ENCODE peak calls at places on chromosomes 1 and 21, in six cellular contexts. One of them, this sample, is unnamed.
A peak's percentile ranks its signal among the peaks of the same experiment; 100 is the strongest.

GRCh38 chr1:53060580-53060979 is 1.4 kb upstream of the PODN start:
- DNase-seq in Panc1: no peak
- DNase-seq in stomach: no peak
- DNase-seq in endothelial cell of umbilical vein: no peak
- DNase-seq in HL-60: no peak
- DNase-seq in transverse colon: no peak
- DNase-seq in this sample: no peak

GRCh38 chr1:46724991-46725735 is 6.2 kb upstream of the EFCAB14 start:
- DNase-seq in stomach: peak; percentile 81
- DNase-seq in endothelial cell of umbilical vein: peak; percentile 82
- DNase-seq in Panc1: peak; percentile 77
- DNase-seq in HL-60: peak; percentile 41
- DNase-seq in transverse colon: peak; percentile 77
- DNase-seq in this sample: no peak

GRCh38 chr21:45332981-45333582 is 45.4 kb upstream of the POFUT2 start:
- DNase-seq in HL-60: no peak
- DNase-seq in Panc1: no peak
- DNase-seq in stomach: no peak
- DNase-seq in endothelial cell of umbilical vein: no peak
- DNase-seq in transverse colon: no peak
- DNase-seq in this sample: no peak

GRCh38 chr1:18495635-18496034 is 14.9 kb downstream of the KLHDC7A start:
- DNase-seq in Panc1: no peak
- DNase-seq in stomach: no peak
- DNase-seq in endothelial cell of umbilical vein: no peak
- DNase-seq in HL-60: no peak
- DNase-seq in transverse colon: no peak
- DNase-seq in this sample: no peak

GRCh38 chr1:97565886-97566285 is 354.9 kb downstream of the DPYD start:
- DNase-seq in Panc1: no peak
- DNase-seq in stomach: no peak
- DNase-seq in endothelial cell of umbilical vein: no peak
- DNase-seq in HL-60: peak; percentile 7
- DNase-seq in transverse colon: no peak
- DNase-seq in this sample: no peak

GRCh38 chr1:213041443-213041842 is 9.6 kb upstream of the RPS6KC1 start:
- DNase-seq in Panc1: no peak
- DNase-seq in stomach: no peak
- DNase-seq in transverse colon: no peak
- DNase-seq in endothelial cell of umbilical vein: no peak
- DNase-seq in HL-60: no peak
- DNase-seq in this sample: no peak

GRCh38 chr1:12229835-12230548 is at the start of gene VPS13D:
- DNase-seq in HL-60: peak; percentile 61
- DNase-seq in endothelial cell of umbilical vein: peak; percentile 59
- DNase-seq in stomach: peak; percentile 89
- DNase-seq in transverse colon: peak; percentile 87
- DNase-seq in Panc1: no peak
- DNase-seq in this sample: peak; percentile 84

GRCh38 chr1:8545078-8545477 is 227.2 kb downstream of the SLC45A1 start:
- DNase-seq in HL-60: no peak
- DNase-seq in transverse colon: no peak
- DNase-seq in stomach: no peak
- DNase-seq in endothelial cell of umbilical vein: no peak
- DNase-seq in Panc1: no peak
- DNase-seq in this sample: no peak

GRCh38 chr1:203137324-203137723 is 9.8 kb downstream of the ADORA1 start:
- DNase-seq in stomach: no peak
- DNase-seq in transverse colon: no peak
- DNase-seq in HL-60: no peak
- DNase-seq in Panc1: no peak
- DNase-seq in endothelial cell of umbilical vein: no peak
- DNase-seq in this sample: no peak

GRCh38 chr1:234246638-234247116 is 126.6 kb upstream of the COA6 start:
- DNase-seq in HL-60: no peak
- DNase-seq in stomach: no peak
- DNase-seq in Panc1: no peak
- DNase-seq in endothelial cell of umbilical vein: no peak
- DNase-seq in transverse colon: no peak
- DNase-seq in this sample: no peak
- TF ChIP-seq CTCF in HL-60: no peak
- TF ChIP-seq CTCF in stomach: no peak
- TF ChIP-seq CTCF in Panc1: no peak
- TF ChIP-seq CTCF in endothelial cell of umbilical vein: no peak
- TF ChIP-seq CTCF in transverse colon: no peak
- TF ChIP-seq CTCF in this sample: no peak

DNA sequence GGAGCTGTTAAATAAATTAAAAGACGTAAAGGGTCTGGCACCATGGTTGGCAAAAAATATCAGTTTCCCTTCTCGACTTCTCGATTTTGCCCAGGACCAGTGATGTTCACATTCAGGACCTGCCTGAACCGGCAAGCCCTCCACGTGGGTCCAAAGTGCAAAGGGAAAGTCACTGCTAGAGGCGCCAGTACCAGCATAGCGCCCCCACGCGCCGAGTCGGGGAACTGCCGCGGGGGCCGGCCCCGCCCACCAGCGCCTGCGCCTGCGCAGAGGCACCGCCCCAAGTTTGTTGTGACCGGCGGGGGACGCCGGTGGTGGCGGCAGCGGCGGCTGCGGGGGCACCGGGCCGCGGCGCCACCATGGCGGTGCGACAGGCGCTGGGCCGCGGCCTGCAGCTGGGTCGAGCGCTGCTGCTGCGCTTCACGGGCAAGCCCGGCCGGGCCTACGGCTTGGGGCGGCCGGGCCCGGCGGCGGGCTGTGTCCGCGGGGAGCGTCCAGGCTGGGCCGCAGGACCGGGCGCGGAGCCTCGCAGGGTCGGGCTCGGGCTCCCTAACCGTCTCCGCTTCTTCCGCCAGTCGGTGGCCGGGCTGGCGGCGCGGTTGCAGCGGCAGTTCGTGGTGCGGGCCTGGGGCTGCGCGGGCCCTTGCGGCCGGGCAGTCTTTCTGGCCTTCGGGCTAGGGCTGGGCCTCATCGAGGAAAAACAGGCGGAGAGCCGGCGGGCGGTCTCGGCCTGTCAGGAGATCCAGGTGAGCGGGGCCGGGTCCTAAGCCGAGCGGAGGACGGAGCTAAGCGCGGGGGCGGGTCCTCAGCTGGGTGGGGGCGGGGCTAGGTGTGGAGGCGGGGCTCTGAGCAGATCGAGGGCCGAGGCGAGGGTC is at the start of gene PINK1:
- DNase-seq in HL-60: peak; percentile 69
- DNase-seq in endothelial cell of umbilical vein: peak; percentile 87
- DNase-seq in stomach: peak; percentile 84
- DNase-seq in transverse colon: peak; percentile 91
- DNase-seq in Panc1: peak; percentile 39
- DNase-seq in this sample: peak; percentile 85
- TF ChIP-seq POLR2AphosphoS5 in HL-60: no peak
- TF ChIP-seq POLR2AphosphoS5 in endothelial cell of umbilical vein: peak; percentile 69
- TF ChIP-seq POLR2AphosphoS5 in stomach: peak; percentile 32
- TF ChIP-seq POLR2AphosphoS5 in transverse colon: peak; percentile 87
- TF ChIP-seq POLR2AphosphoS5 in Panc1: no peak
- TF ChIP-seq POLR2AphosphoS5 in this sample: no peak

GRCh38 chr1:156622581-156623297 is 3.5 kb downstream of the HAPLN2 start:
- DNase-seq in HL-60: no peak
- DNase-seq in transverse colon: no peak
- DNase-seq in stomach: no peak
- DNase-seq in Panc1: no peak
- DNase-seq in endothelial cell of umbilical vein: no peak
- DNase-seq in this sample: no peak

GRCh38 chr1:156626079-156626438 is 6.8 kb downstream of the HAPLN2 start:
- DNase-seq in HL-60: no peak
- DNase-seq in Panc1: no peak
- DNase-seq in stomach: no peak
- DNase-seq in endothelial cell of umbilical vein: no peak
- DNase-seq in transverse colon: no peak
- DNase-seq in this sample: no peak

GRCh38 chr1:156625436-156626078 is 6.3 kb downstream of the HAPLN2 start:
- DNase-seq in stomach: peak; percentile 61
- DNase-seq in Panc1: no peak
- DNase-seq in endothelial cell of umbilical vein: peak; percentile 47
- DNase-seq in HL-60: no peak
- DNase-seq in transverse colon: peak; percentile 61
- DNase-seq in this sample: no peak

GRCh38 chr1:156624814-156625435 is 5.7 kb downstream of the HAPLN2 start:
- DNase-seq in transverse colon: no peak
- DNase-seq in Panc1: no peak
- DNase-seq in endothelial cell of umbilical vein: no peak
- DNase-seq in stomach: no peak
- DNase-seq in HL-60: no peak
- DNase-seq in this sample: no peak

DNA sequence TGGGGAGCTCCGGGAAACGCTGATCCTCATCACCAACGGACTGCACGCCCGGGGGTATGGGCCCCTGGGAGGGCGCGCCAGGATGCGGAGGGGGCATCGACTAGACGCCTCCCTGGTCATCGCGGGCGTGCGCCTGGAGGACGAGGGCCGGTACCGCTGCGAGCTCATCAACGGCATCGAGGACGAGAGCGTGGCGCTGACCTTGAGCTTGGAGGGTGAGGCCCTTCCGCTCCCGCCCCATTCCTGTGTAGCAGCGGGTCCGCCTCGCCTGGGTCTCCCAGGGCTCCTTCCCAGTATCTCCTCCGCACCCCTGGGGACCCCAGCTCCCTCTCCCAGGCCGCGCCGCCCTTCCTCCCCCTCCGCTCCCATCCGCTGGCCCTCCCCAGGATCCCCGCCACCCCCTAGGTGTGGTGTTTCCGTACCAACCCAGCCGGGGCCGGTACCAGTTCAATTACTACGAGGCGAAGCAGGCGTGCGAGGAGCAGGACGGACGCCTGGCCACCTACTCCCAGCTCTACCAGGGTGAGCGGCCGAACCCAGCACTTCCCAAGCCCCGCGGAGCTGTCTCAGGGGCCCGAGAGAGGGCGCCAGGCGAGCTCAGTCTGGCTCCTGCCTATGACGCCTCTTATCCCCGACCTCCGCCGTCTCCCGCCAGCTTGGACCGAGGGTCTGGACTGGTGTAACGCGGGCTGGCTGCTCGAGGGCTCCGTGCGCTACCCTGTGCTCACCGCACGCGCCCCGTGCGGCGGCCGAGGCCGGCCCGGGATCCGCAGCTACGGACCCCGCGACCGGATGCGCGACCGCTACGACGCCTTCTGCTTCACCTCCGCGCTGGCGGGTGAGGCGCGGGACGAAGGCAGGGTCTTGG is 5.0 kb downstream of the HAPLN2 start:
- DNase-seq in HL-60: no peak
- DNase-seq in Panc1: no peak
- DNase-seq in stomach: peak; percentile 47
- DNase-seq in endothelial cell of umbilical vein: peak; percentile 34
- DNase-seq in transverse colon: peak; percentile 47
- DNase-seq in this sample: no peak
- TF ChIP-seq CTCF in HL-60: peak; percentile 18
- TF ChIP-seq CTCF in Panc1: peak; percentile 85
- TF ChIP-seq CTCF in stomach: peak; percentile 9
- TF ChIP-seq CTCF in endothelial cell of umbilical vein: peak; percentile 35
- TF ChIP-seq CTCF in transverse colon: no peak
- TF ChIP-seq CTCF in this sample: no peak

GRCh38 chr1:201530741-201531521 is 8.0 kb upstream of the NAV1 start:
- DNase-seq in transverse colon: peak; percentile 78
- DNase-seq in endothelial cell of umbilical vein: peak; percentile 77
- DNase-seq in Panc1: no peak
- DNase-seq in HL-60: no peak
- DNase-seq in stomach: peak; percentile 67
- DNase-seq in this sample: peak; percentile 93
- TF ChIP-seq POLR2AphosphoS5 in transverse colon: peak; percentile 21
- TF ChIP-seq POLR2AphosphoS5 in endothelial cell of umbilical vein: no peak
- TF ChIP-seq POLR2AphosphoS5 in Panc1: no peak
- TF ChIP-seq POLR2AphosphoS5 in HL-60: no peak
- TF ChIP-seq POLR2AphosphoS5 in stomach: no peak
- TF ChIP-seq POLR2AphosphoS5 in this sample: peak; percentile 67

DNA sequence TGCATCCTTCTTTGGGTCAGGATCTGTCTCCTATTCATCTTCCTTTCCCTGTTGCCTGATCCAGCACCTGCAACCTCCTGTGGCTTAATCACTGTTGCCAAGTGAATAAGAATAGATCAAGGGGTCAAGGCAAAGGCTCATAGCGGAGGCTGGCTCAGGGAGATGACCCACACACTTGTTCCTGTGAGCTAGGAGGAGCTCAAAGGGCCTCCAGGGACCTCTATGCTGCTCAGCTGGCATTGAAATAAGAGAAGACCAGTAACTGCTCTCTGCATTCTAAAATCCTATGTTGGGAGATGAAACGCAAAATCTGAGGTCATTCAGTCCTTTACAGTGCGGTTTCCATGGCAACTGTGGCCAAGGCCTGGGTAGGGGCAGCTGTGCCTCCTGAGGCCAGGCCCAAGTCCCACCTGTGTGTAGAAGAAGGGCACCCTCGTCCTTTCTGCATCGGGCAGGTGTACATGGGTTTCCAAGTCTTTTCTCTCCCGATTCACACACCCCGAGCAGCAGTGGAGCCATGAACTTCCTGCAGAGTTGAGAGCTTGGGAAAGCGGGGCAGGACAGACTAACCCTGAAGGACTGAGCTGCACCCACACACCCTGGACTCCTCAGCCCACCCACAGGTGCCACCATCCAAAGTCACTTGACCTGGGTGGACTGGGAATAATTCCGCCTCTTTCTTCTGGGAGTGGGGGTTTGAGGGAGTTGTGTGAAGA is 27.8 kb upstream of the STUM start:
- DNase-seq in stomach: no peak
- DNase-seq in transverse colon: no peak
- DNase-seq in HL-60: no peak
- DNase-seq in Panc1: no peak
- DNase-seq in endothelial cell of umbilical vein: no peak
- DNase-seq in this sample: no peak
- TF ChIP-seq CTCF in stomach: no peak
- TF ChIP-seq CTCF in transverse colon: no peak
- TF ChIP-seq CTCF in HL-60: no peak
- TF ChIP-seq CTCF in Panc1: no peak
- TF ChIP-seq CTCF in endothelial cell of umbilical vein: no peak
- TF ChIP-seq CTCF in this sample: no peak

GRCh38 chr1:32964461-32965250 is at the start of gene RNF19B:
- DNase-seq in transverse colon: peak; percentile 97
- DNase-seq in stomach: peak; percentile 97
- DNase-seq in HL-60: peak; percentile 81
- DNase-seq in endothelial cell of umbilical vein: peak; percentile 95
- DNase-seq in Panc1: peak; percentile 82
- DNase-seq in this sample: peak; percentile 96
- TF ChIP-seq POLR2AphosphoS5 in transverse colon: peak; percentile 100
- TF ChIP-seq POLR2AphosphoS5 in stomach: peak; percentile 96
- TF ChIP-seq POLR2AphosphoS5 in HL-60: peak; percentile 68
- TF ChIP-seq POLR2AphosphoS5 in endothelial cell of umbilical vein: peak; percentile 100
- TF ChIP-seq POLR2AphosphoS5 in Panc1: peak; percentile 98
- TF ChIP-seq POLR2AphosphoS5 in this sample: peak; percentile 95

GRCh38 chr1:94698759-94699502 is 121.2 kb upstream of the SLC44A3 start:
- DNase-seq in transverse colon: no peak
- DNase-seq in Panc1: no peak
- DNase-seq in stomach: no peak
- DNase-seq in endothelial cell of umbilical vein: no peak
- DNase-seq in HL-60: no peak
- DNase-seq in this sample: no peak
- TF ChIP-seq CTCF in transverse colon: no peak
- TF ChIP-seq CTCF in Panc1: no peak
- TF ChIP-seq CTCF in stomach: no peak
- TF ChIP-seq CTCF in endothelial cell of umbilical vein: no peak
- TF ChIP-seq CTCF in HL-60: no peak
- TF ChIP-seq CTCF in this sample: no peak

GRCh38 chr1:150974580-150975478 is at the start of gene CERS2:
- DNase-seq in HL-60: peak; percentile 64
- DNase-seq in stomach: peak; percentile 87
- DNase-seq in Panc1: no peak
- DNase-seq in endothelial cell of umbilical vein: peak; percentile 80
- DNase-seq in transverse colon: peak; percentile 88
- DNase-seq in this sample: peak; percentile 91
- TF ChIP-seq POLR2AphosphoS5 in HL-60: no peak
- TF ChIP-seq POLR2AphosphoS5 in stomach: no peak
- TF ChIP-seq POLR2AphosphoS5 in Panc1: peak; percentile 22
- TF ChIP-seq POLR2AphosphoS5 in endothelial cell of umbilical vein: peak; percentile 38
- TF ChIP-seq POLR2AphosphoS5 in transverse colon: peak; percentile 39
- TF ChIP-seq POLR2AphosphoS5 in this sample: no peak